ENCODE peak calls at places on chromosomes 11 and 22, in four cellular contexts. Q, J, U and A are unnamed samples.

GRCh38 chr22:26399288-26399687 is 29.8 kb upstream of the ASPHD2 start:
- DNase-seq in J (no peak), Q (no peak), U (no peak), A (no peak)

GRCh38 chr11:118916842-118917388 is 8.8 kb downstream of the BCL9L start:
- DNase-seq in U (no peak), Q (peak; percentile 55), J (peak; percentile 81), A (peak; percentile 81)

GRCh38 chr11:101974255-101974654 is 57.9 kb upstream of the ANGPTL5 start:
- DNase-seq in J (peak; percentile 55), U (no peak), Q (no peak), A (no peak)

GRCh38 chr22:27879923-27880322 is 39.1 kb downstream of the PITPNB start:
- DNase-seq in J (peak; percentile 45), U (no peak), Q (no peak), A (no peak)

GRCh38 chr11:31803813-31804438 is 7.2 kb downstream of the PAX6 start:
- DNase-seq in U (peak; percentile 14), Q (no peak), J (no peak), A (no peak)

GRCh38 chr22:49367016-49367697 is 460.5 kb downstream of the BRD1 start:
- DNase-seq in J (no peak), Q (no peak), U (no peak), A (no peak)

GRCh38 chr11:106552694-106553203 is 465.5 kb downstream of the GUCY1A2 start:
- DNase-seq in J (peak; percentile 0), Q (no peak), U (no peak), A (no peak)

GRCh38 chr11:118956094-118956846 is at the start of gene UPK2:
- DNase-seq in Q (peak; percentile 91), J (peak; percentile 73), U (peak; percentile 96), A (peak; percentile 89)

GRCh38 chr11:110303414-110303826 is 7.0 kb upstream of the RDX start:
- DNase-seq in U (no peak), J (no peak), Q (no peak), A (no peak)

GRCh38 chr22:19607198-19608113 is 83.2 kb upstream of the CLDN5 start:
- DNase-seq in Q (peak; percentile 25), U (no peak), J (no peak), A (no peak)

GRCh38 chr22:19853879-19854777 is 546 bp downstream of the GNB1L start:
- DNase-seq in J (no peak), U (peak; percentile 87), Q (no peak), A (no peak)

GRCh38 chr11:114135737-114136151 is 76.2 kb downstream of the ZBTB16 start:
- DNase-seq in J (no peak), Q (no peak), U (no peak), A (no peak)

GRCh38 chr11:81749245-81749644 is 984.4 kb downstream of the FAM181B start:
- DNase-seq in Q (no peak), U (no peak), J (no peak), A (no peak)

GRCh38 chr22:20154602-20155183 is 3.8 kb upstream of the CCDC188 start:
- DNase-seq in U (no peak), Q (no peak), J (no peak), A (no peak)

GRCh38 chr11:62352355-62353336 is 15.4 kb downstream of the ASRGL1 start:
- DNase-seq in J (no peak), U (no peak), Q (no peak), A (no peak)

GRCh38 chr11:75269896-75270295 is 29.3 kb downstream of the TPBGL start:
- DNase-seq in J (no peak), Q (peak; percentile 2), U (no peak), A (peak; percentile 5)

GRCh38 chr11:27241316-27242122 is 121.5 kb downstream of the CCDC34 start:
- DNase-seq in U (no peak), Q (no peak), J (peak; percentile 19), A (no peak)

GRCh38 chr11:46987183-46987582 is 50.6 kb downstream of the CSTPP1 start:
- DNase-seq in Q (no peak), J (peak; percentile 12), U (no peak), A (no peak)

GRCh38 chr11:9025101-9025850 is 21.5 kb upstream of the NRIP3 start:
- DNase-seq in J (no peak), Q (no peak), U (no peak), A (no peak)

GRCh38 chr11:75523189-75523588 is 2.6 kb downstream of the GDPD5 start:
- DNase-seq in U (no peak), Q (no peak), J (no peak), A (no peak)

GRCh38 chr11:109972181-109972715 is 120.9 kb upstream of the ZC3H12C start:
- DNase-seq in J (no peak), Q (no peak), U (no peak), A (no peak)

GRCh38 chr22:17965538-17966402 is 58.6 kb downstream of the MICAL3 start:
- DNase-seq in J (no peak), Q (no peak), U (no peak), A (no peak)

GRCh38 chr11:27688076-27688475 is 12.2 kb downstream of the BDNF start:
- DNase-seq in J (no peak), U (no peak), Q (no peak), A (no peak)

GRCh38 chr11:21888814-21889213 is 304.1 kb upstream of the ANO5 start:
- DNase-seq in U (no peak), J (peak; percentile 75), Q (no peak), A (no peak)

GRCh38 chr11:60852639-60853468 is 2.9 kb downstream of the PTGDR2 start:
- DNase-seq in U (no peak), J (no peak), Q (peak; percentile 22), A (no peak)

GRCh38 chr11:66119348-66120133 is 49.5 kb downstream of the PACS1 start:
- DNase-seq in U (no peak), Q (no peak), J (peak; percentile 89), A (peak; percentile 47)

DNA sequence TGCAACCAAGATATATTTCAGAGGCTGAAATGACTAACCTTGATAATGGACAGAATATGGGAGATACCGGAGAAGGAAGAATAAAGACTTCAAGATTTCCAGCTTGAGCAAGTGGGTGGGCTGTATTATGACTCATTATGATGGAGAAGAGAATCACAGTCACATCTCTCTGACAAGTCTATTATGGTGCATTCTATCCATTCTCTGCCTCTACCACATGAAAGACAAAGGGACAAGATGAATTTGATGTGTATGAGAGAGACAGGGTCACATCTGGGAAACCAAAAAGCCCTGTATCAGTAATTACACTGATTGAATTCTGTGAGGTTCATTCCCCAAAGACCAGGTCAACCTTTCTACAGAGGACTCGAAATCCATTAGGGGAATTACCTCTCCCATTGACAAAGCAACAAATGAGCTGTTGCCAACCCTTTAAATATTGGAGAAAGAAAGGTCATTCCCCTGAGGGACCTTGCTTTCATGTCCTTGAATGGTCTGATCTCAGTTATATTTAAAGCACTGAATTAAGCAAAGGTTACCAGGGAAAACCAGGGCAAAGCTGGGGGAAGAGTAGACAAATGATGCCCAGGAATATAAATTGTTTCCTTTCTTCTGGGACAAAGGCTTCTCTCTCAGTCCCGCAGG is 109.6 kb downstream of the USP35 start:
- DNase-seq in Q (no peak), J (no peak), U (no peak), A (no peak)
- TF ChIP-seq EP300 in Q (no peak), J (no peak), U (no peak), A (no peak)

GRCh38 chr11:95115597-95115996 is 26.0 kb downstream of the ENDOD1 start:
- DNase-seq in U (no peak), Q (no peak), J (no peak), A (no peak)

GRCh38 chr11:95108159-95108611 is 18.5 kb downstream of the ENDOD1 start:
- DNase-seq in Q (peak; percentile 29), U (no peak), J (peak; percentile 11), A (no peak)

GRCh38 chr11:95108671-95109551 is 19.3 kb downstream of the ENDOD1 start:
- DNase-seq in U (no peak), Q (no peak), J (no peak), A (no peak)

GRCh38 chr11:95111923-95112540 is 22.4 kb downstream of the ENDOD1 start:
- DNase-seq in J (no peak), Q (no peak), U (no peak), A (no peak)
- TF ChIP-seq EP300 in J (no peak), Q (no peak), U (no peak), A (no peak)

GRCh38 chr22:41949297-41949965 is 2.5 kb upstream of the CENPM start:
- DNase-seq in J (no peak), U (no peak), Q (no peak), A (no peak)

GRCh38 chr22:41952713-41953112 is 763 bp downstream of the SMIM45 start:
- DNase-seq in J (no peak), U (no peak), Q (no peak), A (no peak)

GRCh38 chr22:41948142-41948541 is 1.2 kb upstream of the CENPM start:
- DNase-seq in Q (no peak), J (no peak), U (no peak), A (no peak)

GRCh38 chr22:41947181-41948080 is 479 bp upstream of the CENPM start:
- DNase-seq in Q (no peak), J (no peak), U (no peak), A (peak; percentile 37)

DNA sequence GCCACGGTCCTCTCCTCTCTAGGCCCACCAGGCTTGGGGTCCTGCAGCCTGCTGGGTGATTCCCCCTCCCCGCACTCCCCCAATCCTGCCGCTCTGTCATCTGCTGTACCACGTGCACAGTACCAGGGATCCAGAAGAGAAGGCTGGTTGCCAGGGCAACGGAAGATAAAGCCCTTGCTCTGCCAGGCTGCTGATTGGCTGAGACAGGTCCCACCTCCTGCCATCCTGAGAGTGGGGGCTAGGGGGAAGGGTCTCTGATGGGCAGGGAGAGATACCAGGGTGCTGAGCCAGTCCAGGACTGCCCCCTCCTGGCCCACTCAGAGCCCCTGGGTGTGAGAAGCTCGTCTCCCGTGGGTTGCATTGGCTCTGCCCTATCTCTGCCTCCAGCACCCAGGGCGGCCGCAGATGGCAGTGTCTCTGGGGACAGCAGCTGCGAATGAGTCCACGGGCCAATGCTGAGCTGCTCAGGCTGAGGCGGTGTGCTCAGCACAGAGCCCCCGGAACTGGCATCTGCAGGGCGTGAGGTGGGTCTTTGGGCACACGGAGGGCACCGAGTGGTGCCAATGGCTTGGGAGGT is at the start of gene SMIM45:
- DNase-seq in Q (no peak), J (no peak), U (no peak), A (no peak)
- TF ChIP-seq EP300 in Q (no peak), J (no peak), U (no peak), A (no peak)

GRCh38 chr22:31139866-31140716 is at the start of gene PLA2G3:
- DNase-seq in U (no peak), Q (no peak), J (no peak), A (no peak)
- TF ChIP-seq EP300 in U (no peak), Q (no peak), J (no peak), A (no peak)